ENCODE peak calls at places on chromosomes 1 and 21, in five cellular contexts. M is A549, Z is K562, I is SK-N-SH, O is HepG2. F is an unnamed sample.

GRCh38 chr21:29320021-29320420 is 21.3 kb downstream of the BACH1 start:
- DNase-seq in M (no peak), Z (no peak), I (no peak), O (no peak), F (no peak)

GRCh38 chr1:235259133-235259778 is 68.7 kb downstream of the ARID4B start:
- DNase-seq in M (no peak), Z (no peak), I (no peak), O (no peak), F (peak; percentile 38)

GRCh38 chr1:109901508-109902145 is 9.0 kb upstream of the CSF1 start:
- DNase-seq in M (no peak), Z (peak; percentile 91), I (no peak), O (peak; percentile 77), F (no peak)

GRCh38 chr1:3772715-3773571 is at the start of gene SMIM1:
- DNase-seq in M (no peak), Z (no peak), I (no peak), O (peak; percentile 52), F (no peak)

GRCh38 chr1:22685675-22686074 is 25.0 kb upstream of the EPHB2 start:
- DNase-seq in M (no peak), Z (no peak), I (peak; percentile 44), O (no peak), F (no peak)

GRCh38 chr1:179820216-179820970 is 57.2 kb downstream of the TOR1AIP2 start:
- DNase-seq in M (no peak), Z (no peak), I (no peak), O (no peak), F (no peak)

GRCh38 chr1:27011976-27012563 is 580 bp downstream of the TENT5B start:
- DNase-seq in M (no peak), Z (no peak), I (no peak), O (no peak), F (no peak)

GRCh38 chr1:30185809-30186208 is 537.6 kb downstream of the MATN1 start:
- DNase-seq in M (no peak), Z (peak; percentile 37), I (no peak), O (no peak), F (no peak)

GRCh38 chr1:169102567-169102966 is 3.9 kb upstream of the ATP1B1 start:
- DNase-seq in M (no peak), Z (no peak), I (no peak), O (peak; percentile 89), F (no peak)

GRCh38 chr1:11796036-11796828 is 9.5 kb downstream of the MTHFR start:
- DNase-seq in M (no peak), Z (peak; percentile 66), I (no peak), O (no peak), F (no peak)

GRCh38 chr1:210448293-210448892 is 119.7 kb downstream of the HHAT start:
- DNase-seq in M (peak; percentile 36), Z (peak; percentile 42), I (peak; percentile 60), O (peak; percentile 14), F (no peak)

GRCh38 chr1:206511362-206512064 is 4.2 kb downstream of the RASSF5 start:
- DNase-seq in M (no peak), Z (no peak), I (no peak), O (no peak), F (no peak)

DNA sequence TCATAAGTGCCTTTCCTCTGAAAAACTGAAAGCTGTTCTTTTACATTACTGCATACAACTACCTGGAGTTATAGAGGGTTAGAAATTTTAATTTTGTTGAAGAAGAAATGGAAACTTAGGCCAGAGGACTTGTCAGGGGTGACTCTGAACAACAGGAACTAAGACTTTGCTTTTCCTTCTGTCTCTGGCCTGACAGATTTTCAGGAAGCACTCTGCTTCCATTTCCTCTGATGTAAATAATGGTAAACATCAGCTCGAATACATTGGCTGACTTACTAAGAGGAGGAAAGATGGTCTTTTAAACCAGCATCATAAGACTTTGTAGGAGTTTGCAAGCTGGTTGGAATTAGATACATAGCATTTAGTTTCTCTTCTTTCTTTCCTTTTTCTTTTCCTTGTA is 27.1 kb upstream of the PLEKHM2 start:
- DNase-seq in M (no peak), Z (no peak), I (no peak), O (no peak), F (no peak)
- TF ChIP-seq REST in M (no peak), Z (no peak), I (no peak), O (no peak), F (no peak)

GRCh38 chr1:65904681-65905083 is 112.0 kb downstream of the PDE4B start:
- DNase-seq in M (no peak), Z (peak; percentile 28), I (no peak), O (no peak), F (no peak)
- TF ChIP-seq SMC3 in M (no peak), Z (no peak), I (no peak), O (no peak), F (no peak)

GRCh38 chr1:247857986-247858356 is 984 bp downstream of the TRIM58 start:
- DNase-seq in M (no peak), Z (no peak), I (no peak), O (no peak), F (no peak)
- TF ChIP-seq REST in M (no peak), Z (no peak), I (no peak), O (no peak), F (no peak)

DNA sequence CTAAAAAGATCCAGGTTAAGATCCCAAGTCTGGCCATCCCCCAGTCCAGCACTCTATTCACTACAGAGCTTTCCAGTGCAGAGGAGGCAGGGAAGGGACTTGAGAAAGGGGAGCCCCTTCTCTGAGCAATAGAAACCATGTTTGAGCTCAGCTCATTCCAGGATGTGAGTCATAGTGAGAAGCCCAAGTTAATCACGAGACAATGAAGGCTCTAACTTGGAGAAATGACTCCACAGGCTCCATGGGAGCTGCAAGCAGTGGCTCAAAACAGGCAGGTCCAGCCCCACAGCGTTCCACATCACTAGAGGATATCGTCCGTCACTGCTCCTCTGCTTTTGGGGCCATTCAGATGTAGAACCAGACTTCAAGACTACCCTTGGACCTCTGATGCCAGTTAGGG is 59.1 kb downstream of the CAMK2N1 start:
- DNase-seq in M (peak; percentile 22), Z (no peak), I (no peak), O (peak; percentile 8), F (no peak)
- TF ChIP-seq SMC3 in M (no peak), Z (no peak), I (no peak), O (no peak), F (no peak)

GRCh38 chr1:147292635-147293251 is 50.3 kb downstream of the CHD1L start:
- DNase-seq in M (no peak), Z (no peak), I (no peak), O (no peak), F (no peak)
- TF ChIP-seq REST in M (no peak), Z (no peak), I (no peak), O (no peak), F (no peak)

GRCh38 chr1:31759266-31760023 is 4.7 kb downstream of the ADGRB2 start:
- DNase-seq in M (no peak), Z (no peak), I (peak; percentile 54), O (no peak), F (no peak)
- TF ChIP-seq SMC3 in M (no peak), Z (no peak), I (no peak), O (no peak), F (no peak)

GRCh38 chr1:52072291-52072690 is 16.2 kb downstream of the BTF3L4 start:
- DNase-seq in M (no peak), Z (no peak), I (no peak), O (no peak), F (no peak)
- TF ChIP-seq REST in M (no peak), Z (no peak), I (no peak), O (no peak), F (no peak)

DNA sequence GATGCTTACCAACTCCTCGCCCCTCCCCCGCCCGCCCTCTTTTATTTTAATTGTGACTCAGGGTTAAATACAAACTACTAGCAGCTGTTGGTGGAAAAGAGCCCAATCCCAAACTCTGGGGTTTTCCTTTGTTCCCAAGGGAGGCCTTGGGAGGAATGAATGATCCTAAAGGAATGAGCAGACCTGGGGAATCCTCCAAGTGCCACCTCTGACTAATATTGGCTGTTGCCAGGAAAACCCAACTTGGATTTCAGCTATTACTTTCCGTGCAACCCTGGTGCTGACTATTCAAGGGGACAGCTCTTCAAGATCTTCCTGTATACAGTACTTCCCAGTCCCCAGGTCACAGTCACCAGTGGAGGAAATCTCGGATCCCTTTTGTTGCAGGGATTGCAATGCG is 1.3 kb upstream of the S100A10 start:
- DNase-seq in M (peak; percentile 72), Z (no peak), I (no peak), O (no peak), F (no peak)
- TF ChIP-seq SMC3 in M (peak; percentile 11), Z (no peak), I (no peak), O (no peak), F (no peak)